ENCODE peak calls at places on chromosomes 7 and 10, in four cellular contexts. I, R, P and U are unnamed samples.

GRCh38 chr7:37986780-37987380 is 66.4 kb downstream of the EPDR1 start:
- DNase-seq in R (no peak), I (no peak), P (no peak), U (no peak)

GRCh38 chr7:132933076-132933466 is 148.8 kb downstream of the CHCHD3 start:
- DNase-seq in R (no peak), P (no peak), I (no peak), U (no peak)

GRCh38 chr10:62063795-62064472 is 162.4 kb downstream of the ARID5B start:
- DNase-seq in R (no peak), I (no peak), P (no peak), U (no peak)

GRCh38 chr10:16853201-16853600 is 36.0 kb upstream of the RSU1 start:
- DNase-seq in R (no peak), P (no peak), I (no peak), U (no peak)

GRCh38 chr10:72096115-72097000 is 8.0 kb upstream of the SPOCK2 start:
- DNase-seq in I (no peak), R (no peak), P (no peak), U (no peak)

GRCh38 chr10:20993387-20994170 is 96.5 kb upstream of the NEBL start:
- DNase-seq in I (no peak), P (no peak), R (no peak), U (no peak)

GRCh38 chr7:30845426-30846135 is 66.1 kb upstream of the AQP1 start:
- DNase-seq in P (peak), I (no peak), R (no peak), U (no peak)

GRCh38 chr10:125096371-125096770 is 64.0 kb downstream of the CTBP2 start:
- DNase-seq in I (no peak), R (no peak), P (no peak), U (no peak)

GRCh38 chr10:77348082-77348481 is 289.5 kb downstream of the KCNMA1 start:
- DNase-seq in I (no peak), P (no peak), R (no peak), U (no peak)

GRCh38 chr10:21318768-21319167 is 206.7 kb downstream of the SKIDA1 start:
- DNase-seq in I (no peak), R (no peak), P (no peak), U (no peak)

GRCh38 chr7:611281-611810 is 91.7 kb upstream of the PDGFA start:
- DNase-seq in R (no peak), P (no peak), I (no peak), U (no peak)

GRCh38 chr7:75966209-75966961 is 28.0 kb downstream of the TMEM120A start:
- DNase-seq in I (no peak), P (peak), R (no peak), U (no peak)

GRCh38 chr7:148912758-148913541 is 28.9 kb upstream of the EZH2 start:
- DNase-seq in R (peak), P (no peak), I (no peak), U (no peak)

GRCh38 chr7:2937701-2938513 is 93.8 kb upstream of the GNA12 start:
- DNase-seq in P (no peak), I (peak), R (no peak), U (no peak)

GRCh38 chr10:14023612-14024348 is 306.9 kb downstream of the FRMD4A start:
- DNase-seq in P (no peak), I (no peak), R (no peak), U (no peak)

GRCh38 chr7:151311294-151311864 is 30.2 kb upstream of the NUB1 start:
- DNase-seq in R (no peak), I (no peak), P (peak), U (no peak)

GRCh38 chr10:62343000-62343399 is 31.2 kb upstream of the ZNF365 start:
- DNase-seq in P (no peak), I (no peak), R (no peak), U (no peak)

GRCh38 chr10:35203744-35204143 is 77.1 kb downstream of the CREM start:
- DNase-seq in R (no peak), I (no peak), P (no peak), U (no peak)

GRCh38 chr10:118730699-118731456 is 23.9 kb downstream of the CACUL1 start:
- DNase-seq in I (no peak), P (no peak), R (no peak), U (no peak)

GRCh38 chr7:97819161-97819560 is 53.0 kb downstream of the ASNS start:
- DNase-seq in I (no peak), P (no peak), R (no peak), U (no peak)

GRCh38 chr7:147911224-147911623 is 679.3 kb upstream of the C7orf33 start:
- DNase-seq in I (no peak), R (no peak), P (no peak), U (no peak)

GRCh38 chr7:128387216-128387615 is 22.6 kb downstream of the IMPDH1 start:
- DNase-seq in I (no peak), R (no peak), P (no peak), U (no peak)

GRCh38 chr7:66629222-66629658 is 559 bp downstream of the KCTD7 start:
- DNase-seq in P (peak), R (no peak), I (no peak), U (no peak)

GRCh38 chr10:46550795-46551700 is 5.4 kb downstream of the GPRIN2 start:
- DNase-seq in I (peak), R (no peak), P (no peak), U (peak)

GRCh38 chr7:138980575-138981285 is 459 bp downstream of the KIAA1549 start:
- DNase-seq in P (peak), I (no peak), R (no peak), U (peak)

GRCh38 chr10:63611078-63611477 is 89.9 kb downstream of the REEP3 start:
- DNase-seq in I (no peak), R (no peak), P (no peak), U (no peak)

GRCh38 chr7:36372156-36372555 is 17.5 kb upstream of the ANLN start:
- DNase-seq in P (no peak), R (no peak), I (no peak), U (no peak)

GRCh38 chr10:46282460-46283216 is 4.2 kb upstream of the ANTXRL start:
- DNase-seq in I (no peak), P (peak), R (peak), U (no peak)

GRCh38 chr10:63976538-63976937 is 455.3 kb downstream of the REEP3 start:
- DNase-seq in P (peak), R (no peak), I (no peak), U (no peak)

GRCh38 chr7:12607134-12607533 is 36.6 kb downstream of the SCIN start:
- DNase-seq in P (peak), R (no peak), I (no peak), U (no peak)

GRCh38 chr7:103690576-103690975 is 244.6 kb upstream of the SLC26A5 start:
- DNase-seq in P (no peak), I (no peak), R (no peak), U (no peak)

GRCh38 chr7:103691291-103691690 is 245.3 kb upstream of the SLC26A5 start:
- DNase-seq in I (no peak), R (no peak), P (no peak), U (no peak)

GRCh38 chr7:103687272-103687671 is 241.3 kb upstream of the SLC26A5 start:
- DNase-seq in P (no peak), I (no peak), R (no peak), U (no peak)

GRCh38 chr7:103687981-103688380 is 242.0 kb upstream of the SLC26A5 start:
- DNase-seq in I (no peak), P (no peak), R (no peak), U (no peak)

GRCh38 chr7:103689262-103689661 is 243.3 kb upstream of the SLC26A5 start:
- DNase-seq in I (no peak), R (no peak), P (no peak), U (no peak)
- TF ChIP-seq CTCF in I (no peak), R (no peak), P (no peak), U (no peak)

GRCh38 chr10:65550761-65551160 is 1375.1 kb upstream of the LRRTM3 start:
- DNase-seq in R (no peak), I (no peak), P (no peak), U (no peak)

GRCh38 chr10:65556006-65556405 is 1369.8 kb upstream of the LRRTM3 start:
- DNase-seq in I (no peak), R (no peak), P (no peak), U (no peak)

GRCh38 chr10:65559369-65559768 is 1366.5 kb upstream of the LRRTM3 start:
- DNase-seq in I (no peak), P (no peak), R (no peak), U (no peak)

GRCh38 chr10:65555192-65555591 is 1370.6 kb upstream of the LRRTM3 start:
- DNase-seq in P (no peak), I (no peak), R (no peak), U (no peak)
- TF ChIP-seq CTCF in P (no peak), I (no peak), R (no peak), U (no peak)

GRCh38 chr10:78664929-78665525 is 403.7 kb upstream of the ZMIZ1 start:
- DNase-seq in P (no peak), R (no peak), I (no peak), U (no peak)
- TF ChIP-seq CTCF in P (peak), R (peak), I (no peak), U (peak)

DNA sequence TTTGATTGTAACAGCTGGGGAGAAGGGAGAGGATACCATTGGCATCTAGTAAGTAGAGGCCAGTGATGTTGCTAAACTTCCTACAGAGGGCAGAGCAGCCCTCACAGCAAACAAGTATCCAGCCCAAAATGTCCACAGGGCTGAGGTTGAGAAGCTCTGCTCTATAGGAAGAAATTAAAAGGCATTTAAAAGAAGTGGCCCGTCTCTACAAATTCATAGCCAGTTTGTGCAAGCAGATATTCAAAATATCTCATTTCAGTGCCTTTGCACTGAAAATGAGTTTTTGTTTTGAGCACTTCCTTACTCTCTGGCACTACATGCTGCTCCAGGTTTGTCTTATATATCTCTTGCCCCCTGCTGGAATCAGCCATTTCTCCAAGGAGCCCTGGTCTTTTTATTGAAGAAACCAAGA is 330.0 kb downstream of the BBS9 start:
- DNase-seq in I (no peak), R (no peak), P (no peak), U (no peak)
- TF ChIP-seq CTCF in I (no peak), R (no peak), P (peak), U (peak)

DNA sequence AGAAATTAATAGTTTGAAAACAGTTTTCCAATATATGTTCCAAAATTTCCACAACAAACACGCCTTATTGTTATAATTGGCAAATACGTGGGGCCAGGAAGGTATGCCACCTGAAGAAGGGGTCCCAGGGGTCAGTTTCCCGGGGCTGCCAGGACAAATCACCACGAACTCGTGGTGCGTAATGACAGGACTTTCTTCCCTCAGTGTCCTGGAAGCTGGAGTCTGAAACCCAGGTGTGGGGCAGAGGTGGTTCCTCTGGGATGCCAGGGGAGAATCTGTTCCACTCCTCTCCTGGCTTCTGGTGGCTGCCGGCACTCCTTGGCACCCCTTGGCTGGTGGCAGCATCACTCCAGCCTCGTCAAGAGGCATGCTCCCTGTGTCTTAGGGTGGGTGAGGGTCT is 56.7 kb downstream of the CHST15 start:
- DNase-seq in I (no peak), P (no peak), R (no peak), U (no peak)
- TF ChIP-seq CTCF in I (no peak), P (no peak), R (no peak), U (no peak)

GRCh38 chr7:101241015-101241363 is 3.4 kb upstream of the CLDN15 start:
- DNase-seq in I (no peak), P (no peak), R (no peak), U (no peak)

GRCh38 chr7:101244385-101245146 is at the start of gene FIS1:
- DNase-seq in P (peak), I (peak), R (peak), U (peak)

GRCh38 chr7:101240226-101241014 is 2.8 kb upstream of the CLDN15 start:
- DNase-seq in R (no peak), I (no peak), P (no peak), U (no peak)

GRCh38 chr7:101245147-101245668 is 327 bp upstream of the FIS1 start:
- DNase-seq in I (no peak), R (no peak), P (no peak), U (no peak)

GRCh38 chr7:101243786-101244384 is 996 bp downstream of the FIS1 start:
- DNase-seq in R (no peak), I (no peak), P (no peak), U (no peak)
- TF ChIP-seq CTCF in R (no peak), I (no peak), P (no peak), U (peak)

GRCh38 chr7:27671675-27672074 is 9.0 kb upstream of the HIBADH start:
- DNase-seq in P (no peak), I (no peak), R (no peak), U (no peak)
- TF ChIP-seq CTCF in P (no peak), I (no peak), R (no peak), U (no peak)